ENCODE peak calls at places on chromosomes 16 and 17, in ten cellular contexts. R, L, V, Q, J, X, H, O, G and D are unnamed samples.

GRCh38 chr17:19945009-19945650 is 32.5 kb downstream of the AKAP10 start:
- DNase-seq in R (no peak), L (no peak), V (no peak), Q (no peak), J (no peak), X (no peak), H (no peak), O (no peak), G (no peak), D (no peak)

GRCh38 chr17:29112780-29113295 is 67.4 kb downstream of the MYO18A start:
- DNase-seq in R (peak), L (no peak), V (no peak), Q (peak), J (no peak), X (no peak), H (no peak), O (no peak), G (no peak), D (no peak)

GRCh38 chr17:32127156-32127897 is 15.0 kb upstream of the RHOT1 start:
- DNase-seq in R (peak), L (peak), V (peak), Q (peak), J (peak), X (peak), H (peak), O (peak), G (peak), D (peak)

GRCh38 chr17:79065105-79065670 is 9.4 kb upstream of the ENGASE start:
- DNase-seq in R (no peak), L (no peak), V (no peak), Q (no peak), J (peak), X (peak), H (peak), O (peak), G (no peak), D (peak)

GRCh38 chr17:7393613-7394451 is 493 bp downstream of the PLSCR3 start:
- DNase-seq in R (no peak), L (no peak), V (no peak), Q (peak), J (peak), X (no peak), H (peak), O (peak), G (no peak), D (peak)

GRCh38 chr16:49352923-49353322 is 20.7 kb upstream of the C16orf78 start:
- DNase-seq in R (no peak), L (no peak), V (no peak), Q (no peak), J (no peak), X (no peak), H (no peak), O (peak), G (no peak), D (no peak)

GRCh38 chr17:29077320-29077719 is 34.4 kb downstream of the PIPOX start:
- DNase-seq in R (no peak), L (no peak), V (no peak), Q (no peak), J (no peak), X (no peak), H (no peak), O (no peak), G (no peak), D (no peak)

GRCh38 chr16:71352466-71352865 is 6.1 kb upstream of the CALB2 start:
- DNase-seq in R (no peak), L (no peak), V (no peak), Q (no peak), J (no peak), X (no peak), H (no peak), O (no peak), G (no peak), D (no peak)

GRCh38 chr17:29645516-29646051 is 22.9 kb upstream of the CORO6 start:
- DNase-seq in R (peak), L (peak), V (no peak), Q (peak), J (no peak), X (peak), H (no peak), O (no peak), G (peak), D (no peak)

GRCh38 chr17:55303701-55304145 is 39.0 kb downstream of the HLF start:
- DNase-seq in R (no peak), L (no peak), V (no peak), Q (no peak), J (no peak), X (no peak), H (no peak), O (peak), G (no peak), D (no peak)

GRCh38 chr17:82445542-82445941 is 5.0 kb downstream of the CYBC1 start:
- DNase-seq in R (no peak), L (no peak), V (no peak), Q (no peak), J (no peak), X (no peak), H (no peak), O (no peak), G (no peak), D (no peak)

GRCh38 chr16:84087461-84088151 is 29.1 kb downstream of the MBTPS1 start:
- DNase-seq in R (no peak), L (no peak), V (no peak), Q (no peak), J (no peak), X (no peak), H (no peak), O (no peak), G (no peak), D (no peak)

GRCh38 chr16:85209526-85210121 is 97.4 kb upstream of the CIBAR2 start:
- DNase-seq in R (no peak), L (no peak), V (no peak), Q (peak), J (no peak), X (no peak), H (no peak), O (no peak), G (no peak), D (no peak)

DNA sequence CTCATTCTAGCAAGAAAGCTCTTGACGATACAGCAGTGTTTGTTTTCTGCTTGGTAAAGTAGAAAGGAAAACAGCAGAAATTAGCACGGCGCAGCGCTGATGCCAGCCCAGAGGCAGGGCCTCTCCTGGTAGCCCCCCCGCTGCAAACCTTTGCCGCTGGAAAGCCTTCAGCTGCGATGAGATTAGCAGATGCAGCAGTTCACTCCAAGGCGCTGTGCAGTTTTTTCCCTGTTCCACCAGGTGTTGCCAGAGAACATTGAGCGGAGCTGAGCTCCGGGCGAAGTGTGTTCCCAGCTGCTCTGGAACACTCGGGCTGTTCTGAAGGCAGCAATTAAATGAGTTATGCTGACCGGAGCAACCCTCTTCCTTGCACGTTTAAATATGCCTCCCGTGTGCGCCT is 72.5 kb downstream of the RBFOX1 start:
- DNase-seq in R (no peak), L (no peak), V (no peak), Q (peak), J (no peak), X (no peak), H (no peak), O (peak), G (no peak), D (no peak)
- TF ChIP-seq CTCF in R (peak), L (no peak), V (peak), Q (peak), J (no peak), X (no peak), H (no peak), O (peak), G (no peak), D (no peak)

GRCh38 chr17:81129711-81130367 is 35.5 kb upstream of the PVALEF start:
- DNase-seq in R (no peak), L (no peak), V (no peak), Q (no peak), J (no peak), X (no peak), H (no peak), O (no peak), G (no peak), D (no peak)

GRCh38 chr17:81128774-81129173 is 36.5 kb upstream of the PVALEF start:
- DNase-seq in R (no peak), L (no peak), V (no peak), Q (no peak), J (no peak), X (no peak), H (no peak), O (no peak), G (no peak), D (no peak)

GRCh38 chr17:81130385-81131288 is 34.7 kb upstream of the PVALEF start:
- DNase-seq in R (no peak), L (no peak), V (no peak), Q (no peak), J (no peak), X (no peak), H (no peak), O (no peak), G (no peak), D (no peak)

GRCh38 chr17:81128338-81128737 is 37.0 kb upstream of the PVALEF start:
- DNase-seq in R (no peak), L (no peak), V (no peak), Q (no peak), J (no peak), X (no peak), H (no peak), O (no peak), G (no peak), D (no peak)

GRCh38 chr17:81129289-81129688 is 36.0 kb upstream of the PVALEF start:
- DNase-seq in R (no peak), L (no peak), V (no peak), Q (no peak), J (no peak), X (no peak), H (no peak), O (peak), G (no peak), D (no peak)
- TF ChIP-seq CTCF in R (no peak), L (no peak), V (no peak), Q (no peak), J (no peak), X (peak), H (no peak), O (peak), G (no peak), D (no peak)

DNA sequence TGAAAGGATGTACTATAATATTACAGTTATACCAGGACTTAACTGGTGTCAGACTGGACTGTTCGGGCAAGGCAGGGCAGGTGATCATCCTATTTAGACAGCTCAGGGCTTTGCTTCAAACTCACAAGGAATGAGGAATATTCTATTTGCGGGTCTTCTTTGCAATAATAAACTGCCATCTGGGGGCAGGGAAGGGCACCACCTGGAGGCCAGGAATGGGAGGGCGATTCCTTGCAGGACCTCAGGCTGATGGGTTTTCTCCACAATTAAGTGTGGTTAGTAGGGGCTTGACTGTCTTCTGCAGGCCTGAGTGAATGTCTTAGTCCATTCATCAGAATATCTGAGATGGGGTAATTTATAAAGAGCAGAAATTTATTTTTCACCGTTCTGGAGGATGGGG is 424.1 kb downstream of the CA10 start:
- DNase-seq in R (no peak), L (no peak), V (no peak), Q (no peak), J (no peak), X (no peak), H (peak), O (peak), G (no peak), D (peak)
- TF ChIP-seq CTCF in R (peak), L (no peak), V (peak), Q (peak), J (no peak), X (no peak), H (no peak), O (peak), G (no peak), D (peak)

DNA sequence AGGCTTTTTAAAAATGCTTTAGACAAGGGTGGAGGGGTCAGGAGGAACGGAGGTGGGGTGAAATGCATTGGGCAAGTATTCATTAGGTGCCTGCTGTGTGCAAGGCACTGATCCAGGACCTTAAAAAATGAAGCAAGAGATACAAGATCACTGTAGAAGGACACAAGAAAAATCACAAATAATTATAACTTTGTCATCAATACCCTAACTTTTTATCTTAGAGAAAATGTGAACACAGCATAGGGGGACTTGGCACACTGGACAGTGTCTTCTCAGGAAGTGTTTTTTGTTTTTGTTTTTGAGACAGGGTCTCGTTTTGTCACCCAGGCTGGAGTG is 7.0 kb downstream of the EPOP start:
- DNase-seq in R (no peak), L (no peak), V (no peak), Q (no peak), J (no peak), X (no peak), H (no peak), O (no peak), G (no peak), D (no peak)
- TF ChIP-seq CTCF in R (no peak), L (no peak), V (peak), Q (peak), J (peak), X (no peak), H (no peak), O (no peak), G (no peak), D (no peak)